ENCODE peak calls at places on chromosomes 13 and 19, in eight cellular contexts. S, T, Z, I, E, D, K and N are unnamed samples. For H3K36me3, the result is how much of the 10 kb centered on the place peaks cover.

GRCh38 chr13:79837741-79838450 is 356.9 kb downstream of the NDFIP2 start:
- DNase-seq in S (peak), T (no peak), Z (no peak), I (no peak), E (no peak), D (no peak), K (no peak), N (no peak)

GRCh38 chr19:53659292-53659691 is 27.5 kb downstream of the DPRX start:
- DNase-seq in S (no peak), T (no peak), Z (no peak), I (no peak), E (no peak), D (no peak), K (peak), N (no peak)

GRCh38 chr13:31818236-31818635 is 78.9 kb downstream of the RXFP2 start:
- DNase-seq in S (no peak), T (no peak), Z (no peak), I (no peak), E (no peak), D (no peak), K (no peak), N (no peak)

GRCh38 chr13:41049480-41049879 is 11.8 kb upstream of the WBP4 start:
- DNase-seq in S (no peak), T (no peak), Z (no peak), I (no peak), E (no peak), D (no peak), K (no peak), N (no peak)

GRCh38 chr19:22606954-22607652 is 27.0 kb upstream of the ZNF492 start:
- DNase-seq in S (no peak), T (no peak), Z (no peak), I (no peak), E (no peak), D (no peak), K (no peak), N (no peak)

GRCh38 chr19:2624537-2625091 is 77.9 kb downstream of the GNG7 start:
- DNase-seq in S (no peak), T (no peak), Z (no peak), I (no peak), E (peak), D (peak), K (peak), N (no peak)

GRCh38 chr13:113666324-113666660 is 727 bp upstream of the GRK1 start:
- DNase-seq in S (no peak), T (no peak), Z (no peak), I (no peak), E (no peak), D (peak), K (peak), N (peak)

GRCh38 chr13:79866436-79866835 is 385.5 kb downstream of the NDFIP2 start:
- DNase-seq in S (no peak), T (no peak), Z (no peak), I (no peak), E (no peak), D (no peak), K (no peak), N (no peak)

DNA sequence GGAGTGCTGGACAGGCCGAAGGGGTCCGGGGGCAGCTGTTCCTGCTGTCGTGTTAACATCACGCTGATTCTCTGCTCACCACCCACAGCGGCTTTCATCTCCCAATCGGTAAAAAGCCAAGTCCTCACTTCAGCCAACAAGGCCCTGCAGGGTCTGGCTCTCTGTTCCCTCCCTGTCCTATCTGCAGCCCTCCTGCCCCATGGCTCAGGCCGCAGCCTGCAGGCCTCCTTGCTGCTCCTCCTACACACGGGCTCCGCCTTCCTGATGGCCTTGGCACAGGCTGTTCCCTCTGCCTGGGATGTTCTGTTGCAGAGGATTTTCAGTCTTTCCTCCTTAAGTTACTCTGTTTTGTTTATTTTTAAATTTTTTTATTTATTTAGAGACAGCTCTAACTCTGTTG is 22.2 kb downstream of the FUZ start:
- DNase-seq in S (peak), T (no peak), Z (no peak), I (no peak), E (peak), D (no peak), K (no peak), N (no peak)
- H3K36me3 ChIP-seq in S (half or more), T (under half), Z (under half), I (under half), E (half or more), D (under half), K (under half), N (under half)

GRCh38 chr19:44987148-44987675 is 14.1 kb upstream of the RELB start:
- DNase-seq in S (no peak), T (no peak), Z (no peak), I (no peak), E (no peak), D (no peak), K (no peak), N (no peak)
- H3K36me3 ChIP-seq in S (half or more), T (under half), Z (under half), I (under half), E (half or more), D (under half), K (under half), N (under half)

GRCh38 chr19:41296323-41296935 is 13.5 kb upstream of the CCDC97 start:
- DNase-seq in S (no peak), T (no peak), Z (no peak), I (no peak), E (no peak), D (no peak), K (no peak), N (no peak)
- H3K36me3 ChIP-seq in S (half or more), T (half or more), Z (under half), I (half or more), E (half or more), D (under half), K (half or more), N (half or more)

GRCh38 chr19:45358213-45358792 is 12.1 kb downstream of the ERCC2 start:
- DNase-seq in S (no peak), T (no peak), Z (no peak), I (no peak), E (no peak), D (no peak), K (no peak), N (no peak)

GRCh38 chr19:45364696-45365095 is 5.7 kb downstream of the ERCC2 start:
- DNase-seq in S (no peak), T (no peak), Z (no peak), I (no peak), E (no peak), D (no peak), K (no peak), N (no peak)

GRCh38 chr19:45363861-45364459 is 6.4 kb downstream of the ERCC2 start:
- DNase-seq in S (no peak), T (no peak), Z (no peak), I (no peak), E (no peak), D (no peak), K (no peak), N (no peak)

GRCh38 chr19:45361608-45362007 is 8.8 kb downstream of the ERCC2 start:
- DNase-seq in S (no peak), T (no peak), Z (no peak), I (no peak), E (no peak), D (no peak), K (no peak), N (no peak)

DNA sequence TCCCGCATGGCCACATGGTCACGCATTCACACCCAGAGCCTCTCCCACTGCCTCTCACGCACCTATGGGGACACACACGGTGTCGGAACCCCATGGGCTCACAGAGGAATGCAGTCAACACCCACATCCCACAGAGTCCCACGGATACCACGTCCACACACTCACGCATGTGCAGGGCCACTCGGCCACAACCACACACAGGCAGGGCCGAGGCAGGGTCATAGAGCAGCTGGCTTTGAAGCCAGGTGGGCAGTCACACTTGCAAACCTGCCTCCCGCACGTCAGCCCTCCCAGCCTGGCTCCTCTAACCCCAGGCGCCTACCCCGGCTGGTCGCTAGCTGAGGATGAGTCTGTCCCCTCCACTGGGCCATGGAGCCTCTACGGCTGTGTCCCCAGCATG is 8.1 kb downstream of the ERCC2 start:
- DNase-seq in S (no peak), T (no peak), Z (no peak), I (no peak), E (no peak), D (no peak), K (no peak), N (no peak)
- H3K36me3 ChIP-seq in S (under half), T (under half), Z (under half), I (under half), E (under half), D (under half), K (under half), N (under half)

GRCh38 chr13:46150134-46150693 is 31.8 kb downstream of the LCP1 start:
- DNase-seq in S (no peak), T (no peak), Z (no peak), I (no peak), E (no peak), D (no peak), K (no peak), N (no peak)
- H3K36me3 ChIP-seq in S (under half), T (half or more), Z (under half), I (under half), E (under half), D (under half), K (under half), N (half or more)

GRCh38 chr13:33628662-33629061 is 189.3 kb upstream of the RFC3 start:
- DNase-seq in S (no peak), T (no peak), Z (no peak), I (no peak), E (no peak), D (no peak), K (no peak), N (no peak)

GRCh38 chr13:33624740-33625139 is 193.2 kb upstream of the RFC3 start:
- DNase-seq in S (no peak), T (no peak), Z (no peak), I (no peak), E (no peak), D (no peak), K (no peak), N (no peak)

GRCh38 chr13:33633701-33634525 is 184.0 kb upstream of the RFC3 start:
- DNase-seq in S (peak), T (no peak), Z (no peak), I (no peak), E (no peak), D (no peak), K (no peak), N (no peak)

GRCh38 chr13:33626407-33626806 is 191.5 kb upstream of the RFC3 start:
- DNase-seq in S (no peak), T (no peak), Z (no peak), I (no peak), E (no peak), D (no peak), K (no peak), N (no peak)

DNA sequence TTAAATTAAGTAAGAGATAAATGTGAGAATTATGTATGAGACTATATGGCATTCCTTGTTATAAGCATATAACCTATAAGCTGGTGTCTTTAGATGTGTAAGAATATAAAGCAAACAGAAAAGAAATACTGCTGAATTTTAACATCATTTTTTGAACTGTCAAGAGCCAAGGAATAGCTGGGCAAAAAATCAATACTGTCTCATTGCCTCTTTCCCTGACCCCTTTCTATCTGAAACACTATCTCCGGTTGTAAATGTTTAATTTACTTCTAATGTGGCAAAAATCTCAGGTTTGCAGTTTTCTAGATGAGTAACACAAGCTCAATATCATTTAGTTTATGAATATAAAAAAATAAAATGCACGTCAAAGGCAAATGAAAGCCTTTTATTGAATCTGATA is 188.3 kb upstream of the RFC3 start:
- DNase-seq in S (no peak), T (no peak), Z (no peak), I (no peak), E (no peak), D (no peak), K (no peak), N (no peak)
- H3K36me3 ChIP-seq in S (under half), T (under half), Z (under half), I (under half), E (under half), D (under half), K (under half), N (under half)

DNA sequence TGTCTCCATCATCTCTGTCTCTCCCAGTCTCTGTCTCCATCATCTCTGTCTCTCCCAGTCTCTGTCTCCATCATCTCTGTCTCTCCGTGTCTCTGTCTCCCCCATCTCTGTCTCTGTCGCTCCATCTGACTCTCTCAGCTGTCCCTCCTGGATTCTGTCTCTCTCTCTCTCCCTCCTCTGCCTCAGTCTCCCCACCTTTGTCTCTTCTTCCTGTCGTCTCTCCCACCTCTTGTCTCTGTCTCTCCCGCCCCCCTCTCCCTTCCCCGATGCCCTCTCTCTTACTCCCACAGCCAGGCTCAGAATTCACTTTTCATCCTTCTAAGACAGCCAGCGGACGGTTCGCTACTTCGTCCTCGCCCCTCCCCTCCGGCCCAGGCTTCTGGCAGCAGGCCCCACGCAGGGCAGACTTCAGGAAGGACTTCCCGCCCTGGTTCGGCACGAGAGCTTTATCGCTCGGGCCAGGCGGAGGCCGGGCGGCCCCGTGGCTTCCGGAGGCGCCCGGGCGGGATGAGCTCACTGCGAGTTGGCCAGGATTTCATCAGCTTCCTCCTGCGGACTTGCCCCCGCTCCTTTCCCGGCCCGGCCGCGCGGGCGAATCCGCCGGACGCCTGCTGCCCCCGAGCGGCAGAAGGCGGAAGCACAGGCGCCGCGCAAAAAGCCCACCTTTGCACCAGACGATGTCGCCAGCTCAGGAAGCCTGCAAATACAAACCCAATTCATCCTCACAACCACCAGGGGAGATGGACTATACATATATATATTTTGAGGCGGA is 12.4 kb upstream of the CCDC9 start:
- DNase-seq in S (peak), T (peak), Z (peak), I (peak), E (peak), D (peak), K (peak), N (peak)
- H3K36me3 ChIP-seq in S (under half), T (under half), Z (under half), I (under half), E (under half), D (under half), K (under half), N (under half)